ENCODE peak calls at places on chromosomes 5 and 9, in eight cellular contexts. Z, Q, R, M, E, L, S and W are unnamed samples.

GRCh38 chr9:36025751-36026150 is 11.0 kb upstream of the RECK start:
- DNase-seq in Z (no peak), Q (no peak), R (no peak), M (no peak), E (no peak), L (no peak), S (no peak), W (no peak)

GRCh38 chr9:88433583-88434240 is 45.5 kb downstream of the SPIN1 start:
- DNase-seq in Z (no peak), Q (peak; percentile 41), R (no peak), M (peak; percentile 69), E (no peak), L (no peak), S (peak; percentile 58), W (no peak)

GRCh38 chr5:52674815-52675545 is 112.7 kb upstream of the ITGA1 start:
- DNase-seq in Z (no peak), Q (peak; percentile 71), R (no peak), M (peak; percentile 97), E (no peak), L (no peak), S (no peak), W (peak; percentile 32)

GRCh38 chr9:114437401-114437893 is 49.7 kb upstream of the AKNA start:
- DNase-seq in Z (no peak), Q (no peak), R (no peak), M (no peak), E (no peak), L (no peak), S (no peak), W (no peak)

GRCh38 chr9:214488-215448 is at the start of gene DOCK8:
- DNase-seq in Z (peak; percentile 67), Q (no peak), R (peak; percentile 71), M (peak; percentile 46), E (peak; percentile 82), L (peak; percentile 80), S (peak; percentile 80), W (peak; percentile 73)

GRCh38 chr9:79028101-79028500 is 543.7 kb upstream of the TLE4 start:
- DNase-seq in Z (no peak), Q (peak; percentile 11), R (no peak), M (peak; percentile 62), E (no peak), L (no peak), S (no peak), W (no peak)

GRCh38 chr9:118091676-118092490 is 387.7 kb downstream of the TLR4 start:
- DNase-seq in Z (no peak), Q (no peak), R (no peak), M (no peak), E (no peak), L (no peak), S (no peak), W (no peak)

GRCh38 chr5:179137643-179138567 is 77.7 kb downstream of the ZNF354C start:
- DNase-seq in Z (no peak), Q (no peak), R (no peak), M (no peak), E (no peak), L (no peak), S (no peak), W (no peak)

GRCh38 chr9:126875780-126876510 is 15.5 kb downstream of the ZBTB34 start:
- DNase-seq in Z (no peak), Q (peak; percentile 14), R (no peak), M (no peak), E (no peak), L (no peak), S (peak; percentile 13), W (no peak)

GRCh38 chr9:6592791-6593190 is 52.7 kb downstream of the GLDC start:
- DNase-seq in Z (no peak), Q (no peak), R (no peak), M (no peak), E (no peak), L (no peak), S (no peak), W (no peak)

GRCh38 chr9:136721339-136722092 is 9.1 kb downstream of the DIPK1B start:
- DNase-seq in Z (no peak), Q (peak; percentile 55), R (no peak), M (peak; percentile 65), E (no peak), L (no peak), S (no peak), W (peak; percentile 87)

GRCh38 chr5:169848792-169849191 is 131.5 kb downstream of the INSYN2B start:
- DNase-seq in Z (no peak), Q (no peak), R (no peak), M (no peak), E (no peak), L (no peak), S (no peak), W (no peak)

GRCh38 chr5:146785065-146785464 is 93.5 kb downstream of the PPP2R2B start:
- DNase-seq in Z (no peak), Q (no peak), R (no peak), M (no peak), E (no peak), L (no peak), S (peak; percentile 61), W (no peak)

GRCh38 chr5:135038829-135039525 is 4.9 kb upstream of the PITX1 start:
- DNase-seq in Z (no peak), Q (peak; percentile 39), R (no peak), M (no peak), E (no peak), L (no peak), S (no peak), W (no peak)

GRCh38 chr9:88087906-88088305 is 50.4 kb downstream of the SPATA31C2 start:
- DNase-seq in Z (no peak), Q (peak; percentile 62), R (no peak), M (no peak), E (no peak), L (no peak), S (no peak), W (no peak)